ENCODE peak calls at places on chromosomes 16 and 17, in seven cellular contexts. D is activated CD4-positive, alpha-beta T cell treated with anti-CD3 and anti-CD28 coated beads, Interleukin-2, amount 50 U/mL, for 48 hours; Z is glomerular endothelial cell; W is HS-27A; C is AG08396; N is activated CD8-positive, alpha-beta memory T cell treated with anti-CD3 and anti-CD28 coated beads, Interleukin-2, amount 50 U/mL, for 4 hours; H is AG09319. O is an unnamed sample.
A peak's percentile ranks its signal among the peaks of the same experiment; 100 is the strongest.

GRCh38 chr17:21551081-21551881 is 141.0 kb upstream of the KCNJ18 start:
- DNase-seq in D (peak; percentile 72), Z (no peak), W (peak; percentile 65), C (peak; percentile 97), N (peak; percentile 80), H (peak; percentile 62), O (peak; percentile 97)

GRCh38 chr16:46690281-46691178 is 1.1 kb downstream of the ORC6 start:
- DNase-seq in D (no peak), Z (no peak), W (peak; percentile 2), C (peak; percentile 26), N (no peak), H (no peak), O (no peak)

GRCh38 chr16:87806246-87806607 is 40.4 kb upstream of the KLHDC4 start:
- DNase-seq in D (peak; percentile 45), Z (no peak), W (no peak), C (no peak), N (peak; percentile 23), H (no peak), O (no peak)

GRCh38 chr16:24848065-24848464 is 2.3 kb downstream of the SLC5A11 start:
- DNase-seq in D (no peak), Z (no peak), W (peak; percentile 48), C (peak; percentile 45), N (no peak), H (no peak), O (peak; percentile 52)

GRCh38 chr16:55367796-55368195 is 43.8 kb downstream of the IRX6 start:
- DNase-seq in D (no peak), Z (no peak), W (no peak), C (no peak), N (no peak), H (no peak), O (peak; percentile 26)

GRCh38 chr17:82492647-82493516 is 26.6 kb upstream of the FOXK2 start:
- DNase-seq in D (no peak), Z (no peak), W (peak; percentile 51), C (peak; percentile 84), N (no peak), H (no peak), O (peak; percentile 68)

GRCh38 chr17:72962099-72962498 is 130.4 kb downstream of the SLC39A11 start:
- DNase-seq in D (no peak), Z (no peak), W (no peak), C (no peak), N (no peak), H (no peak), O (no peak)

GRCh38 chr17:58121925-58122324 is 26.3 kb upstream of the OR4D1 start:
- DNase-seq in D (no peak), Z (no peak), W (no peak), C (peak; percentile 20), N (peak; percentile 21), H (no peak), O (peak; percentile 24)

GRCh38 chr16:22313141-22313781 is 16.1 kb downstream of the POLR3E start:
- DNase-seq in D (no peak), Z (no peak), W (no peak), C (no peak), N (no peak), H (no peak), O (no peak)

GRCh38 chr17:14903810-14904209 is 361.3 kb downstream of the PMP22 start:
- DNase-seq in D (no peak), Z (no peak), W (peak; percentile 81), C (no peak), N (no peak), H (no peak), O (no peak)

GRCh38 chr17:28704219-28704858 is 7.3 kb downstream of the PROCA1 start:
- DNase-seq in D (no peak), Z (no peak), W (no peak), C (no peak), N (no peak), H (no peak), O (no peak)

GRCh38 chr17:58415371-58416055 is 1.8 kb downstream of the RNF43 start:
- DNase-seq in D (no peak), Z (no peak), W (no peak), C (no peak), N (no peak), H (no peak), O (no peak)

GRCh38 chr17:4988168-4988567 is 693 bp upstream of the CAMTA2 start:
- DNase-seq in D (no peak), Z (no peak), W (no peak), C (no peak), N (no peak), H (no peak), O (no peak)

GRCh38 chr17:77493901-77494663 is 353.3 kb downstream of the SEC14L1 start:
- DNase-seq in D (no peak), Z (no peak), W (no peak), C (no peak), N (no peak), H (no peak), O (no peak)

GRCh38 chr17:50868594-50868993 is 2.4 kb upstream of the TOB1 start:
- DNase-seq in D (no peak), Z (no peak), W (no peak), C (no peak), N (no peak), H (no peak), O (no peak)

GRCh38 chr16:29943846-29944669 is 17.8 kb upstream of the TMEM219 start:
- DNase-seq in D (no peak), Z (no peak), W (peak; percentile 94), C (peak; percentile 86), N (no peak), H (peak; percentile 95), O (peak; percentile 95)

GRCh38 chr16:57371494-57372371 is 557 bp upstream of the CX3CL1 start:
- DNase-seq in D (no peak), Z (no peak), W (no peak), C (no peak), N (no peak), H (no peak), O (no peak)

GRCh38 chr17:78883090-78883532 is 19.9 kb downstream of the CEP295NL start:
- DNase-seq in D (no peak), Z (no peak), W (peak; percentile 91), C (peak; percentile 86), N (no peak), H (peak; percentile 87), O (peak; percentile 91)

GRCh38 chr16:4273858-4274291 is 1.1 kb upstream of the TFAP4 start:
- DNase-seq in D (peak; percentile 61), Z (no peak), W (peak; percentile 47), C (peak; percentile 38), N (peak; percentile 58), H (no peak), O (no peak)

GRCh38 chr16:85514601-85515318 is 98.4 kb upstream of the GSE1 start:
- DNase-seq in D (no peak), Z (no peak), W (peak; percentile 92), C (peak; percentile 96), N (no peak), H (peak; percentile 85), O (peak; percentile 96)

GRCh38 chr17:17018021-17018441 is 24.2 kb upstream of the MPRIP start:
- DNase-seq in D (no peak), Z (no peak), W (no peak), C (no peak), N (no peak), H (no peak), O (no peak)

GRCh38 chr17:59756236-59756818 is 48.9 kb downstream of the VMP1 start:
- DNase-seq in D (no peak), Z (no peak), W (peak; percentile 59), C (no peak), N (no peak), H (no peak), O (peak; percentile 56)

O was measured in AG08395.